ENCODE peak calls at places on chromosome 1, in seven cellular contexts. K is A549, Q is K562, C is tibial nerve, F is transverse colon, G is GM12878, M is suprapubic skin. W is an unnamed sample.

GRCh38 chr1:236854602-236854978 is 59.5 kb downstream of the MTR start:
- DNase-seq in G (no peak), C (no peak), Q (no peak), F (no peak), K (no peak), M (no peak), W (no peak)

GRCh38 chr1:40948741-40949528 is 30.6 kb upstream of the CTPS1 start:
- DNase-seq in F (peak), C (no peak), Q (peak), M (no peak), K (peak), G (no peak), W (no peak)

GRCh38 chr1:18942340-18942739 is 14.1 kb downstream of the IFFO2 start:
- DNase-seq in K (no peak), F (no peak), Q (no peak), M (no peak), G (no peak), C (no peak), W (no peak)

GRCh38 chr1:13593511-13594131 is 10.0 kb downstream of the PDPN start:
- DNase-seq in K (no peak), G (no peak), M (peak), F (peak), Q (no peak), C (peak), W (no peak)

GRCh38 chr1:181778630-181779285 is 282.8 kb downstream of the ZNF648 start:
- DNase-seq in G (no peak), M (no peak), C (no peak), K (no peak), F (no peak), Q (no peak), W (no peak)

GRCh38 chr1:37255111-37255795 is 219.1 kb upstream of the ZC3H12A start:
- DNase-seq in G (no peak), K (peak), Q (peak), C (no peak), M (no peak), F (no peak), W (no peak)

GRCh38 chr1:230285351-230285750 is 140.8 kb downstream of the PGBD5 start:
- DNase-seq in C (no peak), G (no peak), K (no peak), M (peak), F (no peak), Q (no peak), W (no peak)

GRCh38 chr1:206133751-206134371 is 16.7 kb upstream of the AVPR1B start:
- DNase-seq in F (no peak), C (no peak), M (no peak), G (no peak), K (no peak), Q (no peak), W (no peak)

GRCh38 chr1:243346016-243346415 is 90.2 kb downstream of the SDCCAG8 start:
- DNase-seq in F (no peak), K (no peak), C (no peak), G (no peak), Q (no peak), M (no peak), W (no peak)

GRCh38 chr1:246162560-246162959 is 344.5 kb downstream of the SMYD3 start:
- DNase-seq in G (no peak), K (no peak), C (no peak), F (no peak), M (no peak), Q (no peak), W (peak)

GRCh38 chr1:155889566-155889965 is 21.6 kb downstream of the RIT1 start:
- DNase-seq in Q (no peak), C (no peak), F (no peak), M (no peak), K (no peak), G (no peak), W (no peak)

GRCh38 chr1:96596226-96596625 is 125.4 kb upstream of the PTBP2 start:
- DNase-seq in C (no peak), Q (peak), M (no peak), F (no peak), K (peak), G (no peak), W (no peak)

GRCh38 chr1:196393742-196394141 is 214.5 kb downstream of the KCNT2 start:
- DNase-seq in F (no peak), Q (no peak), C (peak), M (peak), K (no peak), G (no peak), W (no peak)

GRCh38 chr1:216390956-216391355 is 32.3 kb downstream of the USH2A start:
- DNase-seq in F (no peak), C (no peak), M (no peak), G (no peak), Q (no peak), K (no peak), W (no peak)

GRCh38 chr1:111475706-111476105 is 1.9 kb downstream of the C1orf162 start:
- DNase-seq in M (no peak), K (no peak), C (no peak), F (no peak), G (peak), Q (no peak), W (peak)

GRCh38 chr1:110765640-110766335 is 91.0 kb upstream of the KCNA3 start:
- DNase-seq in M (no peak), Q (peak), C (no peak), F (peak), G (no peak), K (peak), W (no peak)

GRCh38 chr1:6743189-6744101 is 41.8 kb upstream of the CAMTA1 start:
- DNase-seq in C (no peak), M (no peak), Q (peak), K (no peak), F (peak), G (peak), W (no peak)

GRCh38 chr1:168419746-168420145 is 124.1 kb downstream of the XCL2 start:
- DNase-seq in M (no peak), K (no peak), F (no peak), Q (no peak), G (no peak), C (no peak), W (no peak)

GRCh38 chr1:23638786-23639241 is 52.8 kb upstream of the RPL11 start:
- DNase-seq in G (no peak), K (no peak), C (no peak), F (no peak), M (no peak), Q (no peak), W (no peak)

GRCh38 chr1:22344851-22345560 is 106.6 kb upstream of the ZBTB40 start:
- DNase-seq in F (no peak), K (no peak), Q (no peak), C (no peak), M (no peak), G (no peak), W (no peak)

GRCh38 chr1:56510642-56511021 is 68.7 kb downstream of the PLPP3 start:
- DNase-seq in K (no peak), F (no peak), C (no peak), Q (peak), G (no peak), M (no peak), W (no peak)
- H3K27ac ChIP-seq in K (no peak), F (no peak), C (no peak), Q (peak), G (no peak), M (no peak), W (no peak)

DNA sequence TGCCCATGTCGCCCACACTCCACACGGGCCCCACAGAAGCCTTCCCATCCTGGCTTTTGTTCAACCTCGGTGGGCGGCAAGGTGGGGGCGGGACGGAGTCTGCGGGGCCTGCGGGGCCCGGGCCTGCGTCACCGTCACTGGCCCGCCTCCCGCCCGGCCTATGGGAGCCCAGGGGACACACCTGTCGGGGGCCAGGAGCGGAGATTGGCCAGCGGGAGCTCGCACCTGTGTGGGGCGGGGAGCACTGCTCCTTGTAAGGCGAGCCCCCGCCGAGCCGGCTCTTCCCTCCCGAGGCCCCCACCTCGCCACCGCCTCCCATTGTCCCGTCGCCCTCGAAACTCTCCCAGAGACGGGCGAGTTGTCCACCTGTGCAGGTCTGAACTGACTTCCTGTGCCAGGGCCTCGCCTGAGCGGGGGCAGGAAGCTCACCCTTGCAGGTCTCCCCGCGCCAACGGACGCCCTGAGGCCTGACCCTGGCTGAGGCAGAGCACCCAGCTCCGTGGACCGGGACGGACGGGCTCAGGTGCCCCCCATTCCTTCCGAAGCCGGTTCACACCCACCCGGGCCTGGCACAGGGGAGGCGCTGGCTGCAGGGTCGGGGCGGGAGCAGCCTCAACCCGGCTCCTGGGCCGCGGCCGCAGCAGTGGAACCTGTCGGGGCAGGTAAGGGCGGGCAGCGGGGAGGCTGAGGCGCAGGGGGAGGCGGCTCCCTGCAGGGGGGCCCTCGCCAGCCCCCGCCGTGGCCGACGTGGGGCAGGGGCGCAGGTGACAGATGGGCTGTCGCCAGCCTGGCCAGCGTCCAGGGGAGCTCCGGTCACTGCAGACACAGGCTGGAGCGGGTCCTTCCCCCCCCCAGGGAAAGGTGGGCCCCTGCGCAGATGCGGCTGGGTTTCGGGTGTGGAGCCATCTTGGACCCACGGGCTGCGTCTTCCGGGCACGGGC is 10.8 kb upstream of the TTLL10 start:
- DNase-seq in K (no peak), Q (no peak), F (peak), C (no peak), M (no peak), G (no peak), W (no peak)
- TF ChIP-seq POLR2A in K (no peak), Q (no peak), F (peak), C (no peak), M (no peak), G (no peak), W (no peak)

DNA sequence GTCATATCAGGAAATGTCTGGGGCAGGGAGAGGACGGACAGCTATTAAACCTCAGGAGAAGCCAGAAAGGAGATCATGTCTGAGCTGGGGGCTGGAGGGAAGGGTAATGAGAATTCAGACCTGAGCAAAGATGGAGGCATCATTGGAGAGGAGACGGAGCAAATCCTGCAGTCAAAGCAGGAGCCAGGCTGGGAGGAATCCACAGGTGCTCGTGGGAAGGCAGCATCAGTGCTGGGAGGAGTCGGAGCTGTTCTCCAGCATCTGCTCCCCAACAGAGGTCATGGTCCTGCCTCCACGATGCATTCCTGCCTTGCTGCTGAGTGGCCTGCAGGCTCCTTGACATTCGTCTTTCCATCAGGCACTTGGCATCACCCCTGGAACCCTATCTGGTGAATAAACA is 148.3 kb upstream of the RAB4A start:
- DNase-seq in Q (no peak), F (no peak), C (no peak), K (no peak), G (no peak), M (no peak), W (no peak)
- TF ChIP-seq EP300 in Q (no peak), F (no peak), C (no peak), K (no peak), G (no peak), M (no peak), W (no peak)

DNA sequence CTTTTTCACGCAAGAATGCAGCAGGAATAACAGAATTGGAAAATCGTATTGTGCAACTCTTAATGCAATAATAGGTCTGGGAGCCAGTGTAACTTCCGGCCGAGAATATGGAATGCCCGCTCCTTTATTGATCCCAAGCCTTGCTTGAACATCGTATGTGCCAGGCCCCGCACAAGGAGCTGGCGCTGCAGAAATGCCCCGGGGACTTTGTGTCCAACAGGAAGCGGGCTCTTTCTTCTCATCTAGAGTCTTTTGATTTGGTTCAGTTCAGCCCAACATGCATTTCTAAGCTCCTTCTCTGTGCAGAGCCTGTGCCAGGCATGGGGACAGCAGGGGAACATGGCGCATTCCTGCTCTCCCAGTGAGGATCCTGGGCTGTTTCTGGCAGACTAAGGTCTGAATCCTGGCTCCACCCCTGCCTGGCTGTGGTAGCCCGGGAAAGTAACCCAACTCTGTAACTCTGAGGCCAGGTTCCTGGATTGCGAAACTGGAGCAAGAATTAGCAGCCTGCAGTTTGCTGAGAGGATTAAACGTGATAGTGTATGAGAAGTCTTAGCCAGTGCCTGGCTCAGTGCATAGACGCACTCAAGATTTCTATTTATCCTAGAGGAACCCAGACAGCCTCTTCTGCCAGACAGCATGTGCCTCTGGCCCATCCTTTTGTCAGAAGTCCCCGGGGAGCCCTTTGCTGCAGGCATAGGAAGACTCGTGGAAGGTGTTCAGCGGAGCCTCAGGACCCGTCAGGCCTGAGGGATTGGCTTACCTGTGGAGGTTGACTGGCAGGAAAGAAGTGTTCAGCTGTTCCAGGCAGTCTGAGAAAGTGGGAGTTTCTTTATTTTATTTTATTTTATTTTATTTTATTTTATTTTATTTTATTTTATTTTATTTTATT is 994 bp upstream of the CDCP2 start:
- DNase-seq in G (no peak), C (no peak), F (peak), K (no peak), Q (no peak), M (peak), W (no peak)
- H3K27ac ChIP-seq in G (no peak), C (no peak), F (no peak), K (no peak), Q (no peak), M (peak), W (peak)

GRCh38 chr1:209884665-209885117 is 53.3 kb upstream of the SYT14 start:
- DNase-seq in F (no peak), Q (peak), G (peak), C (no peak), M (no peak), K (peak), W (no peak)
- TF ChIP-seq POLR2A in F (no peak), Q (no peak), G (no peak), C (no peak), M (no peak), K (no peak), W (no peak)

W was measured in esophagus muscularis mucosa.